ENCODE peak calls at places on chromosomes 13 and 19, in nine cellular contexts. One of them, this sample, is unnamed.
A peak's percentile ranks its signal among the peaks of the same experiment; 100 is the strongest.

GRCh38 chr19:52922841-52923781 is at the start of gene ZNF888:
- DNase-seq in anterior cingulate cortex: peak; percentile 79
- DNase-seq in RCC 7860: peak; percentile 65
- DNase-seq in uterus: peak; percentile 90
- DNase-seq in fibroblast of the aortic adventitia: peak; percentile 75
- DNase-seq in SJSA1: peak; percentile 85
- DNase-seq in EL: peak; percentile 88
- DNase-seq in HS-5: peak; percentile 58
- DNase-seq in fibroblast of mammary gland: peak; percentile 75
- DNase-seq in this sample: peak; percentile 87

GRCh38 chr13:93227280-93227905 is 786 bp downstream of the GPC6 start:
- DNase-seq in anterior cingulate cortex: no peak
- DNase-seq in RCC 7860: peak; percentile 33
- DNase-seq in uterus: no peak
- DNase-seq in fibroblast of the aortic adventitia: peak; percentile 60
- DNase-seq in SJSA1: peak; percentile 74
- DNase-seq in EL: peak; percentile 65
- DNase-seq in HS-5: no peak
- DNase-seq in fibroblast of mammary gland: peak; percentile 46
- DNase-seq in this sample: no peak

GRCh38 chr13:33025220-33025744 is 9.1 kb downstream of the KL start:
- DNase-seq in anterior cingulate cortex: no peak
- DNase-seq in RCC 7860: no peak
- DNase-seq in uterus: no peak
- DNase-seq in fibroblast of the aortic adventitia: no peak
- DNase-seq in SJSA1: no peak
- DNase-seq in EL: no peak
- DNase-seq in HS-5: no peak
- DNase-seq in fibroblast of mammary gland: no peak
- DNase-seq in this sample: no peak

GRCh38 chr19:4186087-4186993 is 3.9 kb downstream of the ANKRD24 start:
- DNase-seq in anterior cingulate cortex: peak; percentile 65
- DNase-seq in RCC 7860: peak; percentile 37
- DNase-seq in uterus: peak; percentile 42
- DNase-seq in fibroblast of the aortic adventitia: peak; percentile 75
- DNase-seq in SJSA1: peak; percentile 85
- DNase-seq in EL: peak; percentile 70
- DNase-seq in HS-5: no peak
- DNase-seq in fibroblast of mammary gland: peak; percentile 69
- DNase-seq in this sample: peak; percentile 68

GRCh38 chr13:84951128-84951527 is 848.1 kb downstream of the SLITRK6 start:
- DNase-seq in anterior cingulate cortex: no peak
- DNase-seq in RCC 7860: no peak
- DNase-seq in uterus: no peak
- DNase-seq in fibroblast of the aortic adventitia: no peak
- DNase-seq in SJSA1: no peak
- DNase-seq in EL: no peak
- DNase-seq in HS-5: no peak
- DNase-seq in fibroblast of mammary gland: no peak
- DNase-seq in this sample: no peak

GRCh38 chr19:45477713-45478453 is 10.1 kb downstream of the FOSB start:
- DNase-seq in anterior cingulate cortex: no peak
- DNase-seq in RCC 7860: no peak
- DNase-seq in uterus: no peak
- DNase-seq in fibroblast of the aortic adventitia: no peak
- DNase-seq in SJSA1: no peak
- DNase-seq in EL: no peak
- DNase-seq in HS-5: peak; percentile 78
- DNase-seq in fibroblast of mammary gland: no peak
- DNase-seq in this sample: no peak

GRCh38 chr13:25654332-25654731 is 282.6 kb downstream of the ATP8A2 start:
- DNase-seq in anterior cingulate cortex: no peak
- DNase-seq in RCC 7860: peak; percentile 39
- DNase-seq in uterus: no peak
- DNase-seq in fibroblast of the aortic adventitia: no peak
- DNase-seq in SJSA1: no peak
- DNase-seq in EL: peak; percentile 1
- DNase-seq in HS-5: no peak
- DNase-seq in fibroblast of mammary gland: no peak
- DNase-seq in this sample: no peak

GRCh38 chr13:100409132-100409531 is 179.5 kb downstream of the GGACT start:
- DNase-seq in anterior cingulate cortex: no peak
- DNase-seq in RCC 7860: no peak
- DNase-seq in uterus: no peak
- DNase-seq in fibroblast of the aortic adventitia: peak; percentile 5
- DNase-seq in SJSA1: no peak
- DNase-seq in EL: no peak
- DNase-seq in HS-5: no peak
- DNase-seq in fibroblast of mammary gland: peak; percentile 10
- DNase-seq in this sample: no peak

GRCh38 chr13:97280478-97280877 is 58.3 kb downstream of the MBNL2 start:
- DNase-seq in anterior cingulate cortex: no peak
- DNase-seq in RCC 7860: no peak
- DNase-seq in uterus: no peak
- DNase-seq in fibroblast of the aortic adventitia: no peak
- DNase-seq in SJSA1: no peak
- DNase-seq in EL: peak; percentile 69
- DNase-seq in HS-5: no peak
- DNase-seq in fibroblast of mammary gland: no peak
- DNase-seq in this sample: no peak

GRCh38 chr13:106350208-106350607 is 185.3 kb downstream of the EFNB2 start:
- DNase-seq in anterior cingulate cortex: no peak
- DNase-seq in RCC 7860: no peak
- DNase-seq in uterus: no peak
- DNase-seq in fibroblast of the aortic adventitia: no peak
- DNase-seq in SJSA1: no peak
- DNase-seq in EL: no peak
- DNase-seq in HS-5: no peak
- DNase-seq in fibroblast of mammary gland: no peak
- DNase-seq in this sample: peak; percentile 46

GRCh38 chr13:109400192-109400591 is 386.2 kb downstream of the IRS2 start:
- DNase-seq in anterior cingulate cortex: no peak
- DNase-seq in RCC 7860: no peak
- DNase-seq in uterus: no peak
- DNase-seq in fibroblast of the aortic adventitia: no peak
- DNase-seq in SJSA1: peak; percentile 59
- DNase-seq in EL: no peak
- DNase-seq in HS-5: no peak
- DNase-seq in fibroblast of mammary gland: no peak
- DNase-seq in this sample: no peak

GRCh38 chr19:55208880-55209429 is 346 bp downstream of the PTPRH start:
- DNase-seq in anterior cingulate cortex: no peak
- DNase-seq in RCC 7860: no peak
- DNase-seq in uterus: no peak
- DNase-seq in fibroblast of the aortic adventitia: no peak
- DNase-seq in SJSA1: no peak
- DNase-seq in EL: no peak
- DNase-seq in HS-5: no peak
- DNase-seq in fibroblast of mammary gland: no peak
- DNase-seq in this sample: no peak

GRCh38 chr19:18868380-18869230 is 27.4 kb downstream of the CERS1 start:
- DNase-seq in anterior cingulate cortex: no peak
- DNase-seq in RCC 7860: no peak
- DNase-seq in uterus: no peak
- DNase-seq in fibroblast of the aortic adventitia: no peak
- DNase-seq in SJSA1: no peak
- DNase-seq in EL: no peak
- DNase-seq in HS-5: no peak
- DNase-seq in fibroblast of mammary gland: no peak
- DNase-seq in this sample: no peak

GRCh38 chr13:44307844-44308243 is 65.8 kb upstream of the SERP2 start:
- DNase-seq in anterior cingulate cortex: no peak
- DNase-seq in RCC 7860: no peak
- DNase-seq in uterus: no peak
- DNase-seq in fibroblast of the aortic adventitia: no peak
- DNase-seq in SJSA1: no peak
- DNase-seq in EL: no peak
- DNase-seq in HS-5: no peak
- DNase-seq in fibroblast of mammary gland: no peak
- DNase-seq in this sample: peak; percentile 66

GRCh38 chr19:55373993-55374757 is 2.5 kb upstream of the TMEM190 start:
- DNase-seq in anterior cingulate cortex: no peak
- DNase-seq in RCC 7860: peak; percentile 73
- DNase-seq in uterus: no peak
- DNase-seq in fibroblast of the aortic adventitia: peak; percentile 43
- DNase-seq in SJSA1: peak; percentile 94
- DNase-seq in EL: peak; percentile 78
- DNase-seq in HS-5: no peak
- DNase-seq in fibroblast of mammary gland: peak; percentile 44
- DNase-seq in this sample: no peak

GRCh38 chr13:43915451-43915850 is 35.7 kb downstream of the LACC1 start:
- DNase-seq in anterior cingulate cortex: no peak
- DNase-seq in RCC 7860: no peak
- DNase-seq in uterus: no peak
- DNase-seq in fibroblast of the aortic adventitia: peak; percentile 33
- DNase-seq in SJSA1: no peak
- DNase-seq in EL: no peak
- DNase-seq in HS-5: no peak
- DNase-seq in fibroblast of mammary gland: peak; percentile 43
- DNase-seq in this sample: no peak

GRCh38 chr19:873084-874019 is 13.9 kb downstream of the CFD start:
- DNase-seq in anterior cingulate cortex: no peak
- DNase-seq in RCC 7860: peak; percentile 24
- DNase-seq in uterus: no peak
- DNase-seq in fibroblast of the aortic adventitia: no peak
- DNase-seq in SJSA1: no peak
- DNase-seq in EL: peak; percentile 24
- DNase-seq in HS-5: no peak
- DNase-seq in fibroblast of mammary gland: peak; percentile 65
- DNase-seq in this sample: peak; percentile 19

GRCh38 chr13:41652735-41653361 is 195.5 kb downstream of the RGCC start:
- DNase-seq in anterior cingulate cortex: no peak
- DNase-seq in RCC 7860: peak; percentile 29
- DNase-seq in uterus: peak; percentile 43
- DNase-seq in fibroblast of the aortic adventitia: peak; percentile 79
- DNase-seq in SJSA1: no peak
- DNase-seq in EL: peak; percentile 50
- DNase-seq in HS-5: no peak
- DNase-seq in fibroblast of mammary gland: peak; percentile 80
- DNase-seq in this sample: peak; percentile 50

GRCh38 chr13:48000559-48001126 is 430 bp downstream of the SUCLA2 start:
- DNase-seq in anterior cingulate cortex: no peak
- DNase-seq in RCC 7860: no peak
- DNase-seq in uterus: no peak
- DNase-seq in fibroblast of the aortic adventitia: peak; percentile 8
- DNase-seq in SJSA1: no peak
- DNase-seq in EL: peak; percentile 9
- DNase-seq in HS-5: no peak
- DNase-seq in fibroblast of mammary gland: no peak
- DNase-seq in this sample: no peak

GRCh38 chr19:8209965-8210659 is 942 bp downstream of the CERS4 start:
- DNase-seq in anterior cingulate cortex: no peak
- DNase-seq in RCC 7860: no peak
- DNase-seq in uterus: no peak
- DNase-seq in fibroblast of the aortic adventitia: no peak
- DNase-seq in SJSA1: no peak
- DNase-seq in EL: no peak
- DNase-seq in HS-5: no peak
- DNase-seq in fibroblast of mammary gland: no peak
- DNase-seq in this sample: no peak

GRCh38 chr19:507286-508203 is at the start of gene TPGS1:
- DNase-seq in anterior cingulate cortex: peak; percentile 79
- DNase-seq in RCC 7860: peak; percentile 60
- DNase-seq in uterus: peak; percentile 60
- DNase-seq in fibroblast of the aortic adventitia: peak; percentile 63
- DNase-seq in SJSA1: peak; percentile 75
- DNase-seq in EL: peak; percentile 75
- DNase-seq in HS-5: no peak
- DNase-seq in fibroblast of mammary gland: peak; percentile 52
- DNase-seq in this sample: peak; percentile 99

GRCh38 chr13:67183151-67183550 is 47.0 kb downstream of the PCDH9 start:
- DNase-seq in anterior cingulate cortex: no peak
- DNase-seq in RCC 7860: no peak
- DNase-seq in uterus: no peak
- DNase-seq in fibroblast of the aortic adventitia: no peak
- DNase-seq in SJSA1: no peak
- DNase-seq in EL: no peak
- DNase-seq in HS-5: no peak
- DNase-seq in fibroblast of mammary gland: no peak
- DNase-seq in this sample: no peak

GRCh38 chr13:48710160-48710559 is 56.4 kb downstream of the CYSLTR2 start:
- DNase-seq in anterior cingulate cortex: no peak
- DNase-seq in RCC 7860: no peak
- DNase-seq in uterus: no peak
- DNase-seq in fibroblast of the aortic adventitia: no peak
- DNase-seq in SJSA1: no peak
- DNase-seq in EL: no peak
- DNase-seq in HS-5: no peak
- DNase-seq in fibroblast of mammary gland: no peak
- DNase-seq in this sample: no peak

GRCh38 chr13:40340368-40341085 is 325.9 kb downstream of the FOXO1 start:
- DNase-seq in anterior cingulate cortex: no peak
- DNase-seq in RCC 7860: no peak
- DNase-seq in uterus: no peak
- DNase-seq in fibroblast of the aortic adventitia: peak; percentile 19
- DNase-seq in SJSA1: peak; percentile 48
- DNase-seq in EL: peak; percentile 23
- DNase-seq in HS-5: no peak
- DNase-seq in fibroblast of mammary gland: no peak
- DNase-seq in this sample: no peak

GRCh38 chr13:100954430-100955361 is 280.1 kb upstream of the TMTC4 start:
- DNase-seq in anterior cingulate cortex: no peak
- DNase-seq in RCC 7860: no peak
- DNase-seq in uterus: no peak
- DNase-seq in fibroblast of the aortic adventitia: peak; percentile 14
- DNase-seq in SJSA1: no peak
- DNase-seq in EL: peak; percentile 17
- DNase-seq in HS-5: no peak
- DNase-seq in fibroblast of mammary gland: peak; percentile 6
- DNase-seq in this sample: no peak

GRCh38 chr13:43363156-43363918 is 340.0 kb downstream of the DNAJC15 start:
- DNase-seq in anterior cingulate cortex: no peak
- DNase-seq in RCC 7860: no peak
- DNase-seq in uterus: no peak
- DNase-seq in fibroblast of the aortic adventitia: peak; percentile 88
- DNase-seq in SJSA1: no peak
- DNase-seq in EL: no peak
- DNase-seq in HS-5: no peak
- DNase-seq in fibroblast of mammary gland: peak; percentile 67
- DNase-seq in this sample: no peak

GRCh38 chr19:2239771-2240770 is 3.4 kb downstream of the SF3A2 start:
- DNase-seq in anterior cingulate cortex: no peak
- DNase-seq in RCC 7860: no peak
- DNase-seq in uterus: no peak
- DNase-seq in fibroblast of the aortic adventitia: peak; percentile 39
- DNase-seq in SJSA1: no peak
- DNase-seq in EL: peak; percentile 45
- DNase-seq in HS-5: no peak
- DNase-seq in fibroblast of mammary gland: peak; percentile 44
- DNase-seq in this sample: no peak

GRCh38 chr19:29526730-29527499 is 1.1 kb downstream of the VSTM2B start:
- DNase-seq in anterior cingulate cortex: peak; percentile 25
- DNase-seq in RCC 7860: no peak
- DNase-seq in uterus: no peak
- DNase-seq in fibroblast of the aortic adventitia: no peak
- DNase-seq in SJSA1: no peak
- DNase-seq in EL: no peak
- DNase-seq in HS-5: no peak
- DNase-seq in fibroblast of mammary gland: no peak
- DNase-seq in this sample: no peak

GRCh38 chr19:28500319-28500718 is 712.6 kb downstream of the UQCRFS1 start:
- DNase-seq in anterior cingulate cortex: no peak
- DNase-seq in RCC 7860: no peak
- DNase-seq in uterus: no peak
- DNase-seq in fibroblast of the aortic adventitia: no peak
- DNase-seq in SJSA1: no peak
- DNase-seq in EL: no peak
- DNase-seq in HS-5: no peak
- DNase-seq in fibroblast of mammary gland: no peak
- DNase-seq in this sample: no peak

GRCh38 chr13:71870036-71870435 is 3.0 kb upstream of the DACH1 start:
- DNase-seq in anterior cingulate cortex: no peak
- DNase-seq in RCC 7860: no peak
- DNase-seq in uterus: no peak
- DNase-seq in fibroblast of the aortic adventitia: no peak
- DNase-seq in SJSA1: no peak
- DNase-seq in EL: no peak
- DNase-seq in HS-5: no peak
- DNase-seq in fibroblast of mammary gland: no peak
- DNase-seq in this sample: no peak

GRCh38 chr19:4955274-4955673 is 13.6 kb upstream of the KDM4B start:
- DNase-seq in anterior cingulate cortex: no peak
- DNase-seq in RCC 7860: no peak
- DNase-seq in uterus: no peak
- DNase-seq in fibroblast of the aortic adventitia: no peak
- DNase-seq in SJSA1: no peak
- DNase-seq in EL: no peak
- DNase-seq in HS-5: no peak
- DNase-seq in fibroblast of mammary gland: no peak
- DNase-seq in this sample: no peak

This sample was measured in LoVo.